ENCODE peak calls at places on chromosomes 2 and 18, in seven cellular contexts. Q, S, D, E, V, N and C are unnamed samples.

GRCh38 chr2:218981390-218982311 is 3.3 kb downstream of the FEV start:
- DNase-seq in Q (no peak), S (no peak), D (no peak), E (peak), V (peak), N (peak), C (peak)

GRCh38 chr2:73232471-73233153 is 427 bp downstream of the PRADC1 start:
- DNase-seq in Q (no peak), S (no peak), D (peak), E (no peak), V (peak), N (no peak), C (no peak)

GRCh38 chr2:216350214-216350789 is 22.0 kb downstream of the MARCHF4 start:
- DNase-seq in Q (no peak), S (no peak), D (no peak), E (peak), V (no peak), N (no peak), C (peak)

GRCh38 chr18:45619062-45619825 is 4.0 kb downstream of the SLC14A2 start:
- DNase-seq in Q (no peak), S (no peak), D (peak), E (peak), V (no peak), N (peak), C (no peak)

GRCh38 chr2:170425291-170425751 is 247.4 kb downstream of the MYO3B start:
- DNase-seq in Q (no peak), S (no peak), D (no peak), E (peak), V (no peak), N (no peak), C (peak)

GRCh38 chr2:96265349-96265839 is 403 bp downstream of the TMEM127 start:
- DNase-seq in Q (no peak), S (peak), D (peak), E (peak), V (peak), N (no peak), C (peak)

GRCh38 chr2:210099940-210100339 is 71.3 kb downstream of the KANSL1L start:
- DNase-seq in Q (no peak), S (no peak), D (no peak), E (no peak), V (no peak), N (no peak), C (no peak)

GRCh38 chr2:190477563-190478454 is 56.7 kb downstream of the NEMP2 start:
- DNase-seq in Q (no peak), S (no peak), D (no peak), E (peak), V (no peak), N (no peak), C (no peak)

GRCh38 chr2:218079943-218080913 is 11.2 kb downstream of the RUFY4 start:
- DNase-seq in Q (no peak), S (no peak), D (no peak), E (no peak), V (no peak), N (no peak), C (no peak)

GRCh38 chr2:29247336-29247914 is 132.2 kb downstream of the CLIP4 start:
- DNase-seq in Q (no peak), S (no peak), D (no peak), E (no peak), V (no peak), N (no peak), C (no peak)

GRCh38 chr18:63953811-63954210 is 4.7 kb downstream of the HMSD start:
- DNase-seq in Q (no peak), S (no peak), D (no peak), E (peak), V (no peak), N (no peak), C (no peak)

GRCh38 chr18:50981381-50981780 is 13.5 kb downstream of the ELAC1 start:
- DNase-seq in Q (no peak), S (no peak), D (no peak), E (no peak), V (no peak), N (no peak), C (no peak)

GRCh38 chr2:215693269-215693998 is 257.6 kb upstream of the FN1 start:
- DNase-seq in Q (no peak), S (no peak), D (no peak), E (peak), V (no peak), N (no peak), C (peak)

GRCh38 chr18:286515-287310 is 18.9 kb upstream of the THOC1 start:
- DNase-seq in Q (no peak), S (no peak), D (no peak), E (peak), V (peak), N (no peak), C (no peak)

GRCh38 chr18:9608728-9609127 is 5.6 kb downstream of the PPP4R1 start:
- DNase-seq in Q (no peak), S (no peak), D (no peak), E (no peak), V (no peak), N (no peak), C (no peak)

GRCh38 chr2:104852161-104852689 is 1.7 kb upstream of the POU3F3 start:
- DNase-seq in Q (no peak), S (no peak), D (no peak), E (peak), V (no peak), N (no peak), C (no peak)

GRCh38 chr18:7370375-7370774 is 139.5 kb downstream of the LRRC30 start:
- DNase-seq in Q (no peak), S (no peak), D (no peak), E (no peak), V (no peak), N (no peak), C (no peak)

GRCh38 chr2:126885701-126886121 is 13.0 kb upstream of the TEX51 start:
- DNase-seq in Q (peak), S (no peak), D (peak), E (peak), V (no peak), N (peak), C (no peak)

GRCh38 chr2:33598472-33599174 is 476 bp downstream of the FAM98A start:
- DNase-seq in Q (no peak), S (peak), D (no peak), E (peak), V (peak), N (no peak), C (peak)

GRCh38 chr2:21585863-21586262 is 462.1 kb downstream of the TDRD15 start:
- DNase-seq in Q (no peak), S (no peak), D (no peak), E (no peak), V (no peak), N (no peak), C (no peak)

GRCh38 chr2:26184555-26185303 is 11.8 kb downstream of the GAREM2 start:
- DNase-seq in Q (peak), S (no peak), D (peak), E (peak), V (no peak), N (peak), C (peak)
- TF ChIP-seq CTCF in Q (peak), S (peak), D (peak), E (no peak), V (no peak), N (peak), C (no peak)

GRCh38 chr2:196745711-196746110 is 53.8 kb downstream of the GTF3C3 start:
- DNase-seq in Q (no peak), S (no peak), D (no peak), E (no peak), V (no peak), N (no peak), C (peak)
- TF ChIP-seq CTCF in Q (no peak), S (no peak), D (no peak), E (no peak), V (no peak), N (no peak), C (no peak)

DNA sequence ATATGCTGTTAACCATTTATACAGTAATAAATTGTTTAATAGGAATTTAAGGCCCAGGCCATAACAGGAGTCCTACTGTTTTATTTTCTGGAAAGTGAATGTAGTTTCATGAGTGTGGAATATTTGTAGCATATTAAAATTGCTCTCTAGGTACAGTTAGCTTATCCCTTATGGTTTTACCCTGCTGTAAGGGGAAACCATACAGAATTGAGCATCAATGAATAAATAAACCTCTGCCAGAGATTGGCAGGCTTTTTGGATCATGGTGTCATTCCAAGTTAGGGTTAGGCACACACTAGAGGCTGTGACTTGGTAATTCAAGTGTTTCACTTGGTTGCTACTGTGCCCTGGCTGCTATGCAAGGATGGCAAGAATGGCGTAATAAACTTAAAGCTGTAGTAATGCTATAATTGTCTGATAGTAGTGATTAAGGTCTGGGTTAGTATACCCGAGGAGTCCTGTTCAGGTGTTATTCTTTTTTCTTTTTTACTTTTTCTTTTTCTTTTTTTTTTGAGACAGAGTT is 30.4 kb downstream of the BMPR2 start:
- DNase-seq in Q (no peak), S (no peak), D (no peak), E (no peak), V (no peak), N (no peak), C (no peak)
- TF ChIP-seq CTCF in Q (no peak), S (no peak), D (no peak), E (no peak), V (no peak), N (no peak), C (no peak)

DNA sequence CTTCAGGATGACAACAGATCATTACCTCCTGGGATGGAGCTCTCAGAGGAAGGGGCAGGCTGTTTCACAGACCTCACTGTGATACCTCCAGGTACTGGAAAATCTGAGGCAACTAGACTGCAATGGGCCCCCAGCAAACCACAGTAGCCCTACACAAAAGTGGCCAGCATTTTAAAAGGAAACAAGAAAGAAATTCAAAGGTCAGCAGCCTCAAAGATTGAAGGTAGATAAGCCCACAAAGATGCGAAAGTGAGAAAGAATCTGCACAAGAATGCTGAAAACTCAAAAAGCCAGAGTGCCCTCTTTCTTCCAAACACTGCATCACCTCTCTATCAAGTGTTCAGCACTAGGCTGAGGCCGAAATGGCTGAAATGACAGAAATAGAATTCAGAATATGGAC is 499.5 kb upstream of the CHAC2 start:
- DNase-seq in Q (no peak), S (no peak), D (no peak), E (no peak), V (no peak), N (no peak), C (no peak)
- TF ChIP-seq CTCF in Q (peak), S (no peak), D (no peak), E (no peak), V (no peak), N (no peak), C (no peak)

GRCh38 chr2:168757223-168757622 is 45.2 kb upstream of the NOSTRIN start:
- DNase-seq in Q (no peak), S (no peak), D (no peak), E (no peak), V (no peak), N (no peak), C (no peak)

GRCh38 chr2:168753765-168754334 is 48.6 kb upstream of the NOSTRIN start:
- DNase-seq in Q (no peak), S (no peak), D (no peak), E (no peak), V (no peak), N (no peak), C (no peak)

GRCh38 chr2:168758970-168759820 is 43.2 kb upstream of the NOSTRIN start:
- DNase-seq in Q (peak), S (no peak), D (no peak), E (peak), V (no peak), N (no peak), C (peak)
- TF ChIP-seq CTCF in Q (peak), S (peak), D (peak), E (peak), V (peak), N (peak), C (peak)

GRCh38 chr2:23231865-23232264 is 153.1 kb upstream of the KLHL29 start:
- DNase-seq in Q (no peak), S (no peak), D (no peak), E (no peak), V (no peak), N (no peak), C (no peak)

GRCh38 chr2:23235292-23235691 is 149.7 kb upstream of the KLHL29 start:
- DNase-seq in Q (no peak), S (no peak), D (no peak), E (peak), V (no peak), N (no peak), C (no peak)

GRCh38 chr2:23230885-23231284 is 154.1 kb upstream of the KLHL29 start:
- DNase-seq in Q (no peak), S (no peak), D (no peak), E (no peak), V (no peak), N (no peak), C (no peak)
- TF ChIP-seq CTCF in Q (no peak), S (no peak), D (no peak), E (no peak), V (no peak), N (no peak), C (no peak)

GRCh38 chr2:43070676-43071491 is 155.5 kb downstream of the ZFP36L2 start:
- DNase-seq in Q (no peak), S (no peak), D (peak), E (peak), V (no peak), N (peak), C (no peak)

GRCh38 chr2:43068730-43069517 is 157.5 kb downstream of the ZFP36L2 start:
- DNase-seq in Q (no peak), S (no peak), D (peak), E (no peak), V (no peak), N (peak), C (peak)

GRCh38 chr2:43071629-43072550 is 154.5 kb downstream of the ZFP36L2 start:
- DNase-seq in Q (no peak), S (no peak), D (peak), E (peak), V (no peak), N (peak), C (no peak)

GRCh38 chr2:43068053-43068471 is 158.3 kb downstream of the ZFP36L2 start:
- DNase-seq in Q (no peak), S (no peak), D (peak), E (no peak), V (no peak), N (peak), C (no peak)

GRCh38 chr2:43070039-43070438 is 156.4 kb downstream of the ZFP36L2 start:
- DNase-seq in Q (no peak), S (no peak), D (peak), E (no peak), V (no peak), N (peak), C (no peak)
- TF ChIP-seq CTCF in Q (no peak), S (no peak), D (no peak), E (no peak), V (no peak), N (no peak), C (no peak)

GRCh38 chr18:22174341-22175148 is 5.2 kb downstream of the GATA6 start:
- DNase-seq in Q (no peak), S (no peak), D (no peak), E (no peak), V (no peak), N (no peak), C (no peak)
- TF ChIP-seq CTCF in Q (no peak), S (no peak), D (no peak), E (no peak), V (no peak), N (no peak), C (no peak)